ENCODE peak calls at places on chromosome 19, in six cellular contexts. One of them, this sample, is unnamed.
A peak's percentile ranks its signal among the peaks of the same experiment; 100 is the strongest.

GRCh38 chr19:43699506-43700367 is 16.1 kb upstream of the IRGC start:
- DNase-seq in uterus: no peak
- DNase-seq in Peyer's patch: peak; percentile 68
- DNase-seq in body of pancreas: no peak
- DNase-seq in A549: no peak
- DNase-seq in stomach: peak; percentile 34
- DNase-seq in this sample: peak; percentile 32

GRCh38 chr19:36257512-36257876 is 42.6 kb downstream of the ZNF146 start:
- DNase-seq in Peyer's patch: no peak
- DNase-seq in stomach: no peak
- DNase-seq in A549: no peak
- DNase-seq in body of pancreas: no peak
- DNase-seq in uterus: no peak
- DNase-seq in this sample: peak; percentile 49

GRCh38 chr19:15828121-15828620 is 12.7 kb upstream of the OR10H1 start:
- DNase-seq in stomach: no peak
- DNase-seq in A549: no peak
- DNase-seq in Peyer's patch: no peak
- DNase-seq in body of pancreas: no peak
- DNase-seq in uterus: no peak
- DNase-seq in this sample: no peak

GRCh38 chr19:55304279-55304978 is 20.6 kb downstream of the BRSK1 start:
- DNase-seq in body of pancreas: peak; percentile 26
- DNase-seq in uterus: peak; percentile 37
- DNase-seq in A549: peak; percentile 66
- DNase-seq in stomach: peak; percentile 46
- DNase-seq in Peyer's patch: peak; percentile 61
- DNase-seq in this sample: peak; percentile 61

GRCh38 chr19:18961767-18962423 is 20.9 kb upstream of the HOMER3 start:
- DNase-seq in uterus: no peak
- DNase-seq in body of pancreas: no peak
- DNase-seq in A549: no peak
- DNase-seq in Peyer's patch: no peak
- DNase-seq in stomach: no peak
- DNase-seq in this sample: no peak

GRCh38 chr19:19101540-19101939 is 36.7 kb downstream of the TMEM161A start:
- DNase-seq in uterus: no peak
- DNase-seq in Peyer's patch: no peak
- DNase-seq in stomach: no peak
- DNase-seq in body of pancreas: no peak
- DNase-seq in A549: no peak
- DNase-seq in this sample: no peak

GRCh38 chr19:36182612-36183454 is 30.6 kb upstream of the COX7A1 start:
- DNase-seq in A549: no peak
- DNase-seq in stomach: no peak
- DNase-seq in body of pancreas: no peak
- DNase-seq in uterus: no peak
- DNase-seq in Peyer's patch: no peak
- DNase-seq in this sample: no peak

GRCh38 chr19:2056810-2057192 is 5.8 kb upstream of the MKNK2 start:
- DNase-seq in body of pancreas: peak; percentile 14
- DNase-seq in stomach: no peak
- DNase-seq in uterus: no peak
- DNase-seq in Peyer's patch: no peak
- DNase-seq in A549: no peak
- DNase-seq in this sample: peak; percentile 69

GRCh38 chr19:51440052-51440451 is 18.2 kb downstream of the SIGLEC8 start:
- DNase-seq in stomach: no peak
- DNase-seq in body of pancreas: no peak
- DNase-seq in A549: no peak
- DNase-seq in Peyer's patch: no peak
- DNase-seq in uterus: no peak
- DNase-seq in this sample: no peak

GRCh38 chr19:21383980-21384582 is 12.9 kb upstream of the ZNF493 start:
- DNase-seq in uterus: no peak
- DNase-seq in stomach: no peak
- DNase-seq in A549: no peak
- DNase-seq in body of pancreas: no peak
- DNase-seq in Peyer's patch: no peak
- DNase-seq in this sample: no peak

GRCh38 chr19:18251587-18252369 is 22.5 kb downstream of the IQCN start:
- DNase-seq in Peyer's patch: peak; percentile 82
- DNase-seq in body of pancreas: peak; percentile 83
- DNase-seq in uterus: peak; percentile 75
- DNase-seq in stomach: peak; percentile 86
- DNase-seq in A549: peak; percentile 53
- DNase-seq in this sample: peak; percentile 84

GRCh38 chr19:1646931-1647663 is 5.3 kb downstream of the TCF3 start:
- DNase-seq in body of pancreas: no peak
- DNase-seq in stomach: no peak
- DNase-seq in uterus: no peak
- DNase-seq in A549: no peak
- DNase-seq in Peyer's patch: no peak
- DNase-seq in this sample: no peak

GRCh38 chr19:16825312-16826168 is 3.7 kb upstream of the SIN3B start:
- DNase-seq in body of pancreas: peak; percentile 39
- DNase-seq in A549: no peak
- DNase-seq in stomach: peak; percentile 53
- DNase-seq in Peyer's patch: no peak
- DNase-seq in uterus: peak; percentile 86
- DNase-seq in this sample: peak; percentile 81

GRCh38 chr19:32674959-32675719 is at the start of gene ANKRD27:
- DNase-seq in stomach: peak; percentile 99
- DNase-seq in A549: peak; percentile 100
- DNase-seq in Peyer's patch: peak; percentile 99
- DNase-seq in uterus: peak; percentile 97
- DNase-seq in body of pancreas: peak; percentile 99
- DNase-seq in this sample: peak; percentile 99

GRCh38 chr19:49805822-49806612 is 7.1 kb downstream of the FUZ start:
- DNase-seq in stomach: no peak
- DNase-seq in body of pancreas: no peak
- DNase-seq in uterus: no peak
- DNase-seq in Peyer's patch: no peak
- DNase-seq in A549: no peak
- DNase-seq in this sample: no peak

GRCh38 chr19:7679017-7679720 is 1.5 kb upstream of the TRAPPC5 start:
- DNase-seq in A549: no peak
- DNase-seq in Peyer's patch: no peak
- DNase-seq in body of pancreas: no peak
- DNase-seq in uterus: no peak
- DNase-seq in stomach: no peak
- DNase-seq in this sample: no peak

GRCh38 chr19:16067205-16067938 is 8.9 kb upstream of the TPM4 start:
- DNase-seq in A549: no peak
- DNase-seq in body of pancreas: no peak
- DNase-seq in Peyer's patch: peak; percentile 70
- DNase-seq in stomach: peak; percentile 91
- DNase-seq in uterus: peak; percentile 92
- DNase-seq in this sample: peak; percentile 85

GRCh38 chr19:37074819-37075362 is 3.3 kb upstream of the ZNF420 start:
- DNase-seq in stomach: no peak
- DNase-seq in Peyer's patch: no peak
- DNase-seq in A549: no peak
- DNase-seq in uterus: no peak
- DNase-seq in body of pancreas: no peak
- DNase-seq in this sample: no peak

GRCh38 chr19:43662487-43662886 is 7.5 kb downstream of the PLAUR start:
- DNase-seq in uterus: no peak
- DNase-seq in Peyer's patch: no peak
- DNase-seq in stomach: no peak
- DNase-seq in body of pancreas: no peak
- DNase-seq in A549: no peak
- DNase-seq in this sample: no peak

GRCh38 chr19:56748443-56748842 is 76.9 kb upstream of the ZNF835 start:
- DNase-seq in stomach: no peak
- DNase-seq in uterus: peak; percentile 34
- DNase-seq in Peyer's patch: no peak
- DNase-seq in body of pancreas: peak; percentile 18
- DNase-seq in A549: no peak
- DNase-seq in this sample: no peak

GRCh38 chr19:15813916-15814315 is 1.5 kb downstream of the OR10H1 start:
- DNase-seq in stomach: no peak
- DNase-seq in A549: no peak
- DNase-seq in Peyer's patch: no peak
- DNase-seq in uterus: no peak
- DNase-seq in body of pancreas: no peak
- DNase-seq in this sample: no peak

GRCh38 chr19:8363803-8364771 is at the start of gene ANGPTL4:
- DNase-seq in stomach: peak; percentile 82
- DNase-seq in uterus: peak; percentile 62
- DNase-seq in body of pancreas: peak; percentile 70
- DNase-seq in Peyer's patch: peak; percentile 85
- DNase-seq in A549: peak; percentile 69
- DNase-seq in this sample: no peak

GRCh38 chr19:30696514-30696913 is 324.3 kb downstream of the ZNF536 start:
- DNase-seq in uterus: no peak
- DNase-seq in body of pancreas: peak; percentile 66
- DNase-seq in stomach: no peak
- DNase-seq in A549: peak; percentile 87
- DNase-seq in Peyer's patch: no peak
- DNase-seq in this sample: no peak

GRCh38 chr19:33796164-33797100 is at the start of gene KCTD15:
- DNase-seq in uterus: peak; percentile 33
- DNase-seq in A549: no peak
- DNase-seq in stomach: peak; percentile 51
- DNase-seq in body of pancreas: peak; percentile 59
- DNase-seq in Peyer's patch: peak; percentile 65
- DNase-seq in this sample: peak; percentile 74

GRCh38 chr19:39351537-39352037 is 9.4 kb downstream of the SAMD4B start:
- DNase-seq in uterus: no peak
- DNase-seq in Peyer's patch: no peak
- DNase-seq in body of pancreas: no peak
- DNase-seq in A549: no peak
- DNase-seq in stomach: no peak
- DNase-seq in this sample: no peak

GRCh38 chr19:13937479-13938360 is 497 bp downstream of the PODNL1 start:
- DNase-seq in body of pancreas: no peak
- DNase-seq in stomach: no peak
- DNase-seq in A549: no peak
- DNase-seq in uterus: no peak
- DNase-seq in Peyer's patch: no peak
- DNase-seq in this sample: no peak
- H3K4me3 ChIP-seq in body of pancreas: no peak overlapping the region
- H3K4me3 ChIP-seq in stomach: peak overlapping the region; percentile 9
- H3K4me3 ChIP-seq in A549: no peak overlapping the region
- H3K4me3 ChIP-seq in uterus: no peak overlapping the region
- H3K4me3 ChIP-seq in Peyer's patch: peak overlapping the region; percentile 15
- H3K4me3 ChIP-seq in this sample: no peak overlapping the region

DNA sequence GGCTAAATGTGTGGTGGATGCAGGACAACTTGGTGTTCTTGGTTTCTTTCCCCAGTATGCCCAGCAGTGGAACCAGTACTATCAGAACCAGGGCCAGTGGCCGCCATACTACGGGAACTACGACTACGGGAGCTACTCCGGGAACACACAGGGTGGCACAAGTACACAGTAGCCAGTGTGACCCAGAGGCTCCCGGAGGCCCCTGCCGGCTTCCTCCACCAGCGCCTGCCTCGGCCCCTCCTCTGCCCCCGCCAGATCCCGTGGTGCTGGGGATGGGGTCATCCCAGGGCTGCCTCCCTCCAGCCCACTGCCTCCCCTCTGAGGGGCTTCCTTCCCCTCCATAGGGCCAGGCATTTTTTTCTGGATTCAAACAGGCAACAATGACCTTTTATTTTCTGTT is 3.6 kb upstream of the CCDC97 start:
- DNase-seq in Peyer's patch: no peak
- DNase-seq in body of pancreas: no peak
- DNase-seq in uterus: no peak
- DNase-seq in stomach: no peak
- DNase-seq in A549: no peak
- DNase-seq in this sample: no peak
- H3K27ac ChIP-seq in Peyer's patch: peak overlapping the region; percentile 93
- H3K27ac ChIP-seq in body of pancreas: no peak overlapping the region
- H3K27ac ChIP-seq in uterus: no peak overlapping the region
- H3K27ac ChIP-seq in stomach: peak overlapping the region; percentile 28
- H3K27ac ChIP-seq in A549: no peak overlapping the region
- H3K27ac ChIP-seq in this sample: no peak overlapping the region

DNA sequence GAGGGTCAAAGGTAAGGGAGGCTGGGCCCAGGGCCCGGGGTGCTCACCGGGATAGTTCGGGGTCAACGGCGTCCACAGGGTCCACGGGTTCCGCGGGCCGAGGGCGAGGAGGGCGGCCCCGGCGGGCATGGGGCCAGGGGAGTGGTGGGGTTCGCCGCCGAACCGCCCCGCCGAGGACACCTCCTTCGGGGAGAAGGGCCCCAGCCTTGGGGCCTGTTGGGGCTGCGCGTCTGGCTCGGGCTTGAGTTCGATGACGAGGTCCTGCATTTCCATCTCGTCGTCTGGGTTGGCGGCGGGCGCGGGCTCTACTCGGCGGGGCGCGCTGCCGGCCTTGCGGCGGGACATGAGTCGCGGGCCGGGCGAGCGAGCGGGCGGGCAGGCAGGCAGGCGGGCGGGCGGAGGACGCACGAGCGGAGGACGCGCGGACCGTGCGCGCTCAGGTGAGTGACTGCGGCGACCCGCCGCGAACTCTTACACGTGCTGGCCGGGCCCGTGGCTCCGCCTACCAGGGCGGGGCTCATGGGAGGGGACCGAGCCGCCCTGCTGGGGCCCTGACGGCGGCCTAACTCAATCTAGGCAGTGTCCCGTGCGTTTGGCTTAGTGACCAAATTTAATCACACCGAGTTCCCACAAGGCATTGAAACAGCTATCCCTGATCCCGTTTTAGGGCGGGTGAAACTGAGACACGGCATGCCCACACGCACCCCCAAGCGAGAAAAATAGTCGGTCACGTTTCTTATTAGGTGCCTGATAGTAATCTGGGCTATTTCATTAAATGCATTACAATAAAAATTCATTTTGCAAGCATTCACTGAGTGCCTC is at the start of gene ZNF296:
- DNase-seq in uterus: no peak
- DNase-seq in A549: peak; percentile 94
- DNase-seq in Peyer's patch: peak; percentile 92
- DNase-seq in body of pancreas: peak; percentile 77
- DNase-seq in stomach: peak; percentile 94
- DNase-seq in this sample: peak; percentile 57
- TF ChIP-seq POLR2A in uterus: peak; percentile 38
- TF ChIP-seq POLR2A in A549: peak; percentile 93
- TF ChIP-seq POLR2A in Peyer's patch: peak; percentile 80
- TF ChIP-seq POLR2A in body of pancreas: peak; percentile 18
- TF ChIP-seq POLR2A in stomach: no peak
- TF ChIP-seq POLR2A in this sample: no peak

GRCh38 chr19:13848811-13849241 is 28.1 kb upstream of the NANOS3 start:
- DNase-seq in A549: no peak
- DNase-seq in uterus: no peak
- DNase-seq in body of pancreas: no peak
- DNase-seq in stomach: no peak
- DNase-seq in Peyer's patch: no peak
- DNase-seq in this sample: peak; percentile 41

GRCh38 chr19:13849277-13849676 is 27.7 kb upstream of the NANOS3 start:
- DNase-seq in stomach: no peak
- DNase-seq in A549: no peak
- DNase-seq in Peyer's patch: no peak
- DNase-seq in body of pancreas: no peak
- DNase-seq in uterus: peak; percentile 45
- DNase-seq in this sample: peak; percentile 57

GRCh38 chr19:13847900-13848677 is 28.8 kb upstream of the NANOS3 start:
- DNase-seq in body of pancreas: no peak
- DNase-seq in A549: no peak
- DNase-seq in stomach: no peak
- DNase-seq in Peyer's patch: no peak
- DNase-seq in uterus: no peak
- DNase-seq in this sample: no peak

GRCh38 chr19:13850910-13851753 is 25.8 kb upstream of the NANOS3 start:
- DNase-seq in body of pancreas: peak; percentile 85
- DNase-seq in uterus: peak; percentile 95
- DNase-seq in Peyer's patch: peak; percentile 87
- DNase-seq in A549: no peak
- DNase-seq in stomach: peak; percentile 83
- DNase-seq in this sample: peak; percentile 87

GRCh38 chr19:13849991-13850909 is 26.7 kb upstream of the NANOS3 start:
- DNase-seq in stomach: peak; percentile 88
- DNase-seq in A549: no peak
- DNase-seq in uterus: peak; percentile 79
- DNase-seq in Peyer's patch: peak; percentile 90
- DNase-seq in body of pancreas: peak; percentile 88
- DNase-seq in this sample: peak; percentile 84
- H3K4me3 ChIP-seq in stomach: peak overlapping the region; percentile 44
- H3K4me3 ChIP-seq in A549: peak overlapping the region; percentile 30
- H3K4me3 ChIP-seq in uterus: peak overlapping the region; percentile 37
- H3K4me3 ChIP-seq in Peyer's patch: peak overlapping the region; percentile 39
- H3K4me3 ChIP-seq in body of pancreas: no peak overlapping the region
- H3K4me3 ChIP-seq in this sample: peak overlapping the region; percentile 33